ENCODE peak calls at places on chromosomes 2 and 18, in eight cellular contexts. N is activated T-helper 1 cell treated with Interleukin-2 at 50 U/mL for 16 hours; F is activated T-cell treated with anti-CD3 and anti-CD28 coated beads, Interleukin-2, amount 50 U/mL, for 72 hours; X is B cell; V is T-helper 9 cell; R is psoas muscle; P is EL; B is endothelial cell. U is an unnamed sample.

GRCh38 chr18:58998421-58999203 is 133.9 kb downstream of the ZNF532 start:
- DNase-seq in N (no peak), F (no peak), X (peak; percentile 33), V (no peak), R (peak; percentile 89), P (peak; percentile 77), B (no peak), U (peak; percentile 59)

GRCh38 chr2:194867328-194867727 is 789.7 kb upstream of the SLC39A10 start:
- DNase-seq in N (no peak), F (no peak), X (peak; percentile 2), V (no peak), R (no peak), P (no peak), B (no peak), U (no peak)

GRCh38 chr2:174681099-174681982 is 82.9 kb downstream of the CHRNA1 start:
- DNase-seq in N (no peak), F (no peak), X (no peak), V (no peak), R (no peak), P (peak; percentile 48), B (no peak), U (no peak)

GRCh38 chr18:63016270-63016669 is 300.9 kb downstream of the PHLPP1 start:
- DNase-seq in N (peak; percentile 15), F (peak; percentile 49), X (peak; percentile 73), V (peak; percentile 27), R (no peak), P (peak; percentile 58), B (peak; percentile 47), U (no peak)

GRCh38 chr18:39314595-39314994 is 1749.0 kb upstream of the CELF4 start:
- DNase-seq in N (no peak), F (no peak), X (no peak), V (no peak), R (no peak), P (no peak), B (no peak), U (no peak)

GRCh38 chr2:240567872-240568677 is at the start of gene RNPEPL1:
- DNase-seq in N (peak; percentile 52), F (peak; percentile 74), X (peak; percentile 75), V (peak; percentile 52), R (peak; percentile 71), P (peak; percentile 33), B (peak; percentile 51), U (peak; percentile 25)

GRCh38 chr2:146734042-146734715 is 1110.7 kb upstream of the ACVR2A start:
- DNase-seq in N (no peak), F (no peak), X (peak; percentile 11), V (no peak), R (no peak), P (peak; percentile 54), B (peak; percentile 28), U (no peak)

GRCh38 chr18:75810481-75810880 is 383.0 kb upstream of the SMIM21 start:
- DNase-seq in N (no peak), F (no peak), X (no peak), V (no peak), R (no peak), P (no peak), B (no peak), U (no peak)

GRCh38 chr2:200447139-200447855 is 62.6 kb downstream of the KCTD18 start:
- DNase-seq in N (no peak), F (no peak), X (no peak), V (no peak), R (no peak), P (no peak), B (no peak), U (no peak)

GRCh38 chr2:173414823-173415322 is 60.2 kb downstream of the CDCA7 start:
- DNase-seq in N (no peak), F (no peak), X (no peak), V (no peak), R (no peak), P (peak; percentile 71), B (no peak), U (no peak)

GRCh38 chr2:207887570-207887969 is 117.9 kb upstream of the FZD5 start:
- DNase-seq in N (no peak), F (no peak), X (no peak), V (no peak), R (no peak), P (no peak), B (no peak), U (no peak)

GRCh38 chr2:46306988-46307655 is 9.9 kb downstream of the EPAS1 start:
- DNase-seq in N (no peak), F (no peak), X (no peak), V (no peak), R (no peak), P (no peak), B (no peak), U (no peak)

GRCh38 chr2:226794751-226795171 is 4.9 kb downstream of the IRS1 start:
- DNase-seq in N (no peak), F (no peak), X (no peak), V (no peak), R (no peak), P (peak; percentile 80), B (no peak), U (no peak)

GRCh38 chr2:97740590-97741182 is 27.3 kb downstream of the ZAP70 start:
- DNase-seq in N (no peak), F (peak; percentile 46), X (peak; percentile 63), V (peak; percentile 35), R (no peak), P (peak; percentile 31), B (peak; percentile 75), U (no peak)

GRCh38 chr2:145483854-145484253 is 963.9 kb upstream of the ZEB2 start:
- DNase-seq in N (no peak), F (no peak), X (no peak), V (no peak), R (no peak), P (no peak), B (no peak), U (no peak)

GRCh38 chr2:109448946-109449788 is 164.6 kb downstream of the SEPTIN10 start:
- DNase-seq in N (no peak), F (no peak), X (no peak), V (no peak), R (peak; percentile 87), P (peak; percentile 21), B (no peak), U (peak; percentile 81)

GRCh38 chr2:11071207-11071606 is 84.1 kb upstream of the SLC66A3 start:
- DNase-seq in N (no peak), F (no peak), X (no peak), V (no peak), R (no peak), P (peak; percentile 14), B (no peak), U (no peak)

GRCh38 chr2:234436482-234436837 is 60.4 kb downstream of the ARL4C start:
- DNase-seq in N (no peak), F (no peak), X (no peak), V (no peak), R (no peak), P (no peak), B (no peak), U (no peak)

GRCh38 chr2:240183370-240184197 is 43.1 kb upstream of the OTOS start:
- DNase-seq in N (no peak), F (no peak), X (no peak), V (no peak), R (no peak), P (no peak), B (no peak), U (no peak)

GRCh38 chr2:237435844-237436590 is 22.1 kb upstream of the COL6A3 start:
- DNase-seq in N (no peak), F (no peak), X (no peak), V (no peak), R (peak; percentile 71), P (peak; percentile 72), B (no peak), U (no peak)

GRCh38 chr2:109422071-109422757 is 191.6 kb downstream of the SEPTIN10 start:
- DNase-seq in N (no peak), F (no peak), X (no peak), V (no peak), R (peak; percentile 63), P (no peak), B (no peak), U (no peak)

GRCh38 chr2:150911766-150912280 is 349.8 kb downstream of the RBM43 start:
- DNase-seq in N (no peak), F (no peak), X (no peak), V (no peak), R (peak; percentile 75), P (peak; percentile 87), B (no peak), U (no peak)

GRCh38 chr18:59787998-59788875 is 91.0 kb upstream of the CCBE1 start:
- DNase-seq in N (no peak), F (no peak), X (no peak), V (no peak), R (no peak), P (peak; percentile 82), B (no peak), U (no peak)

GRCh38 chr2:152097291-152098032 is 1.4 kb downstream of the CACNB4 start:
- DNase-seq in N (no peak), F (no peak), X (peak; percentile 6), V (no peak), R (no peak), P (peak; percentile 31), B (no peak), U (peak; percentile 59)

GRCh38 chr2:239302083-239302807 is 98.6 kb downstream of the HDAC4 start:
- DNase-seq in N (no peak), F (no peak), X (no peak), V (no peak), R (peak; percentile 86), P (no peak), B (no peak), U (peak; percentile 78)

GRCh38 chr18:79465392-79465991 is 69.8 kb downstream of the NFATC1 start:
- DNase-seq in N (no peak), F (no peak), X (peak; percentile 82), V (no peak), R (no peak), P (no peak), B (no peak), U (no peak)

GRCh38 chr18:68267583-68267982 is 447.3 kb downstream of the TMX3 start:
- DNase-seq in N (no peak), F (no peak), X (no peak), V (no peak), R (no peak), P (peak; percentile 83), B (no peak), U (no peak)

GRCh38 chr2:15842771-15843666 is 97.3 kb upstream of the MYCN start:
- DNase-seq in N (no peak), F (no peak), X (no peak), V (no peak), R (no peak), P (no peak), B (no peak), U (peak; percentile 50)

GRCh38 chr2:38178556-38179419 is 102.8 kb upstream of the CYP1B1 start:
- DNase-seq in N (no peak), F (no peak), X (no peak), V (no peak), R (no peak), P (peak; percentile 96), B (no peak), U (no peak)

GRCh38 chr18:76880026-76880425 is 57.7 kb downstream of the ZNF236 start:
- DNase-seq in N (no peak), F (no peak), X (no peak), V (no peak), R (no peak), P (no peak), B (no peak), U (no peak)

GRCh38 chr2:129777757-129778607 is 201.5 kb upstream of the RAB6C start:
- DNase-seq in N (no peak), F (no peak), X (no peak), V (no peak), R (no peak), P (no peak), B (no peak), U (no peak)